ENCODE peak calls at places on chromosomes 5 and 9, in eight cellular contexts. L, W, Z, E, A, U, Q and M are unnamed samples.

GRCh38 chr9:75990181-75990580 is 99.7 kb downstream of the PCSK5 start:
- DNase-seq in L (no peak), W (no peak), Z (no peak), E (no peak), A (no peak), U (no peak), Q (no peak), M (no peak)

GRCh38 chr5:141604318-141604717 is 14.5 kb downstream of the DIAPH1 start:
- DNase-seq in L (peak; percentile 52), W (no peak), Z (peak; percentile 60), E (peak; percentile 45), A (peak; percentile 78), U (no peak), Q (peak; percentile 78), M (no peak)

GRCh38 chr5:149605998-149606721 is 24.9 kb downstream of the ARHGEF37 start:
- DNase-seq in L (no peak), W (no peak), Z (peak; percentile 76), E (no peak), A (peak; percentile 87), U (no peak), Q (peak; percentile 93), M (peak; percentile 79)

GRCh38 chr9:127004946-127005769 is 90.6 kb downstream of the RALGPS1 start:
- DNase-seq in L (no peak), W (no peak), Z (no peak), E (no peak), A (no peak), U (no peak), Q (peak; percentile 60), M (peak; percentile 78)

GRCh38 chr5:378301-378891 is 56.9 kb downstream of the AHRR start:
- DNase-seq in L (no peak), W (no peak), Z (peak; percentile 4), E (peak; percentile 13), A (peak; percentile 39), U (peak; percentile 41), Q (peak; percentile 90), M (no peak)

GRCh38 chr9:88387733-88388202 is 476 bp upstream of the SPIN1 start:
- DNase-seq in L (no peak), W (peak; percentile 61), Z (peak; percentile 72), E (peak; percentile 57), A (peak; percentile 76), U (peak; percentile 83), Q (peak; percentile 86), M (no peak)

GRCh38 chr9:91949293-91949945 is 609 bp downstream of the ROR2 start:
- DNase-seq in L (no peak), W (peak; percentile 29), Z (no peak), E (no peak), A (no peak), U (no peak), Q (no peak), M (no peak)

GRCh38 chr5:96111080-96111756 is 149.6 kb upstream of the ELL2 start:
- DNase-seq in L (no peak), W (no peak), Z (no peak), E (no peak), A (no peak), U (no peak), Q (no peak), M (no peak)

GRCh38 chr5:449151-449550 is 6.2 kb downstream of the EXOC3 start:
- DNase-seq in L (no peak), W (no peak), Z (no peak), E (no peak), A (no peak), U (no peak), Q (no peak), M (no peak)

GRCh38 chr5:74104469-74104868 is 478.5 kb downstream of the ARHGEF28 start:
- DNase-seq in L (no peak), W (no peak), Z (no peak), E (no peak), A (no peak), U (no peak), Q (peak; percentile 22), M (no peak)

GRCh38 chr5:146704949-146705665 is 173.4 kb downstream of the PPP2R2B start:
- DNase-seq in L (no peak), W (no peak), Z (no peak), E (no peak), A (no peak), U (no peak), Q (no peak), M (no peak)

GRCh38 chr5:146706321-146706972 is 172.1 kb downstream of the PPP2R2B start:
- DNase-seq in L (no peak), W (no peak), Z (no peak), E (no peak), A (peak; percentile 40), U (peak; percentile 63), Q (no peak), M (no peak)

GRCh38 chr5:146710348-146710747 is 168.2 kb downstream of the PPP2R2B start:
- DNase-seq in L (no peak), W (no peak), Z (no peak), E (no peak), A (no peak), U (no peak), Q (no peak), M (no peak)

GRCh38 chr5:146703899-146704298 is 174.7 kb downstream of the PPP2R2B start:
- DNase-seq in L (no peak), W (no peak), Z (no peak), E (peak; percentile 6), A (no peak), U (no peak), Q (no peak), M (no peak)

GRCh38 chr5:146707316-146707715 is 171.2 kb downstream of the PPP2R2B start:
- DNase-seq in L (no peak), W (no peak), Z (no peak), E (no peak), A (no peak), U (peak; percentile 52), Q (no peak), M (no peak)
- TF ChIP-seq CTCF in L (no peak), W (no peak), Z (no peak), E (no peak), A (no peak), U (no peak), Q (no peak), M (no peak)

DNA sequence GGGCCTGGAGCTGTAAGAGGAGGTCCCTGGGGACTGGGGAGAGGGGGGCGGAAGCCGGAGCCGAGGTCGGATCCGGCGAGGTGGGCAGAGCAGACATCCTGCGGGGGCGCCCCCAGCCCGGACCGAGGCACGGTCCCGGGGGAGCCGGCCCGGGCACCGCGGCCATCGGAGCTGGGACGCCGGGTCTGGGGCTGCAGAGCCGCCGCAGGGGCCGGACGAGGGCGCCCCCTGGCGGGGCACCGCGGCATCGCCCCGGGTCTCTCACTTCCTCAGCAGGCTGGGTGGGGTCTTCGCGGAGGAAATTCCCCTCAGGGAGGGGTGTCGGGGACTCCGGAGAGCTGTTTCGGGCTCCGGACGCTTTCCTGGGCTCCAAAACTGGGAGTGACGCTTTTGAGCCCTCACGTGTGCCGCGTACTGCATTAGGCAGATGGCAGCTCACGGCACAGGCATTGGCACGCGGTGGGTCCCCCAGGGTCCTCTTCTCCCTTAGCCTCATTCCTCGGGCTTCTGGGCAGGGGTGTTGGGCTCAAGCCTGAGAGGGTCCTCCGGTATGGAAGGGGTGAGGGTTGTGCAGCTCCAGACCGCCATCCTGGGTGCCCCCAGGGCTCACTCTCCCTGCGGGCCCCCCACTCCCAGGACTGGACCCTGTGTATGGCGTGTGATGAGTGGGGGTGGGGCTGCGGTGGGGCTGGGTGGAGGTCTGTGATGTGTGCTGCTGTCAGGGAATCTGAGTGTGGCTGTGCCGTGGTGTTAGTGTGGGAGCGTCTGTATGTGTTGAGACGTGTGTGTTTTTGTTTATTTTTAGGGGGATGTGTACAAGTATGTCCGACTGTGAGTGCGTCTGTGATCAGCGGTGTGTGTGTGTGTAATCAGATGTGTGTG is 29.6 kb downstream of the LHX2 start:
- DNase-seq in L (no peak), W (peak; percentile 53), Z (peak; percentile 58), E (peak; percentile 28), A (peak; percentile 73), U (peak; percentile 69), Q (peak; percentile 97), M (peak; percentile 73)
- H3K4me3 ChIP-seq in L (peak overlapping the region; percentile 45), W (no peak overlapping the region), Z (peak overlapping the region; percentile 54), E (peak overlapping the region; percentile 14), A (peak overlapping the region; percentile 5), U (peak overlapping the region; percentile 32), Q (peak overlapping the region; percentile 64), M (peak overlapping the region; percentile 47)

GRCh38 chr9:36357639-36358038 is 42.4 kb downstream of the RNF38 start:
- DNase-seq in L (no peak), W (no peak), Z (no peak), E (no peak), A (no peak), U (no peak), Q (no peak), M (no peak)
- H3K36me3 ChIP-seq in L (no peaks in the 10 kb centered on the region), W (peaks cover 2% of the 10 kb centered on the region), Z (peaks cover 25% of the 10 kb centered on the region), E (peaks cover 6% of the 10 kb centered on the region), A (peaks cover 43% of the 10 kb centered on the region), U (peaks cover 50% of the 10 kb centered on the region), Q (peaks cover 29% of the 10 kb centered on the region), M (peaks cover 1% of the 10 kb centered on the region)

GRCh38 chr5:172659570-172659908 is 18.5 kb downstream of the NEURL1B start:
- DNase-seq in L (no peak), W (no peak), Z (no peak), E (no peak), A (no peak), U (no peak), Q (no peak), M (no peak)

GRCh38 chr5:172661536-172661935 is 20.5 kb downstream of the NEURL1B start:
- DNase-seq in L (no peak), W (no peak), Z (no peak), E (no peak), A (no peak), U (peak; percentile 46), Q (peak; percentile 26), M (no peak)

GRCh38 chr5:172658869-172659513 is 17.9 kb downstream of the NEURL1B start:
- DNase-seq in L (peak; percentile 44), W (peak; percentile 87), Z (peak; percentile 60), E (no peak), A (no peak), U (peak; percentile 69), Q (peak; percentile 35), M (no peak)

GRCh38 chr5:172660974-172661373 is 19.9 kb downstream of the NEURL1B start:
- DNase-seq in L (no peak), W (no peak), Z (no peak), E (no peak), A (no peak), U (no peak), Q (no peak), M (no peak)

GRCh38 chr5:172659909-172660628 is 19.0 kb downstream of the NEURL1B start:
- DNase-seq in L (peak; percentile 77), W (peak; percentile 88), Z (peak; percentile 83), E (no peak), A (peak; percentile 83), U (peak; percentile 83), Q (peak; percentile 97), M (no peak)
- TF ChIP-seq CTCF in L (no peak), W (no peak), Z (no peak), E (no peak), A (no peak), U (no peak), Q (no peak), M (no peak)

GRCh38 chr5:159971931-159972461 is 36.9 kb upstream of the TTC1 start:
- DNase-seq in L (no peak), W (peak; percentile 33), Z (peak; percentile 23), E (no peak), A (no peak), U (peak; percentile 71), Q (peak; percentile 75), M (no peak)
- H3K4me3 ChIP-seq in L (peak overlapping the region; percentile 43), W (peak overlapping the region; percentile 10), Z (peak overlapping the region; percentile 43), E (no peak overlapping the region), A (no peak overlapping the region), U (peak overlapping the region; percentile 21), Q (peak overlapping the region; percentile 58), M (no peak overlapping the region)